ENCODE peak calls at places on chromosomes 13 and 19, in five cellular contexts. Q is IMR-90; N is uterus; W is stimulated activated naive B cell treated with anti-CD40 and anti-IgM and Interleukin-4, amounts not matched to agents 10 μg/mL and 1 μg/mL and 100 μg/mL, for 72 hours; F is NCI-H446 treated with DMSO at 0.1 percent for 48 hours. V is an unnamed sample.

GRCh38 chr13:77345150-77345780 is 18.4 kb upstream of the MYCBP2 start:
- DNase-seq in N (no peak), F (no peak), Q (no peak), W (peak; percentile 67), V (no peak)

GRCh38 chr13:100532090-100532766 is 56.4 kb downstream of the GGACT start:
- DNase-seq in Q (no peak), F (no peak), W (no peak), N (no peak), V (no peak)

GRCh38 chr19:13155472-13156284 is 5.5 kb downstream of the IER2 start:
- DNase-seq in F (no peak), W (peak; percentile 98), N (peak; percentile 82), Q (peak; percentile 76), V (peak; percentile 89)

GRCh38 chr13:101554420-101555125 is 102.1 kb downstream of the ITGBL1 start:
- DNase-seq in Q (no peak), N (no peak), W (no peak), F (no peak), V (peak; percentile 57)

GRCh38 chr13:110308377-110309158 is 1.5 kb downstream of the COL4A2 start:
- DNase-seq in W (no peak), F (no peak), N (peak; percentile 44), Q (no peak), V (peak; percentile 79)

GRCh38 chr19:1261512-1261862 is 7.6 kb upstream of the CIRBP start:
- DNase-seq in F (no peak), N (no peak), Q (no peak), W (no peak), V (peak; percentile 44)

GRCh38 chr13:70959376-70959775 is 851.1 kb upstream of the KLHL1 start:
- DNase-seq in W (no peak), F (no peak), Q (no peak), N (no peak), V (no peak)

GRCh38 chr13:112905990-112906641 is 62.9 kb upstream of the MCF2L start:
- DNase-seq in F (no peak), W (no peak), N (no peak), Q (no peak), V (no peak)

GRCh38 chr19:18156841-18157464 is 4.0 kb downstream of the PIK3R2 start:
- DNase-seq in F (peak; percentile 96), N (peak; percentile 86), Q (peak; percentile 83), W (no peak), V (peak; percentile 79)

GRCh38 chr13:112144616-112145220 is 77.8 kb downstream of the SOX1 start:
- DNase-seq in N (no peak), F (no peak), Q (no peak), W (no peak), V (no peak)

GRCh38 chr19:38698225-38699026 is 45.8 kb downstream of the CAPN12 start:
- DNase-seq in Q (no peak), F (no peak), W (no peak), N (no peak), V (no peak)

GRCh38 chr19:50780753-50781480 is 9.3 kb upstream of the ACP4 start:
- DNase-seq in F (no peak), N (no peak), Q (no peak), W (no peak), V (no peak)

GRCh38 chr19:33785795-33786194 is 10.9 kb upstream of the KCTD15 start:
- DNase-seq in W (no peak), Q (peak; percentile 70), F (no peak), N (no peak), V (peak; percentile 9)

V was measured in foreskin fibroblast.